ENCODE peak calls at places on chromosomes 1 and 21, in nine cellular contexts. I, L, W, F, U, M, Z, C and Y are unnamed samples.

GRCh38 chr1:221169447-221169889 is 290.2 kb downstream of the HLX start:
- DNase-seq in I (no peak), L (no peak), W (peak; percentile 53), F (no peak), U (no peak), M (peak; percentile 54), Z (peak; percentile 42), C (no peak), Y (no peak)

GRCh38 chr1:174958396-174958795 is 41.4 kb upstream of the CACYBP start:
- DNase-seq in I (no peak), L (no peak), W (no peak), F (no peak), U (no peak), M (peak; percentile 44), Z (no peak), C (no peak), Y (no peak)

GRCh38 chr1:235095938-235096562 is 32.6 kb downstream of the TOMM20 start:
- DNase-seq in I (no peak), L (no peak), W (no peak), F (no peak), U (no peak), M (no peak), Z (no peak), C (no peak), Y (no peak)

GRCh38 chr1:182235952-182236650 is 155.5 kb downstream of the GLUL start:
- DNase-seq in I (no peak), L (no peak), W (no peak), F (no peak), U (no peak), M (no peak), Z (no peak), C (peak; percentile 82), Y (peak; percentile 84)

GRCh38 chr1:234778215-234779159 is 168.5 kb upstream of the IRF2BP2 start:
- DNase-seq in I (no peak), L (no peak), W (no peak), F (no peak), U (no peak), M (no peak), Z (no peak), C (no peak), Y (no peak)

GRCh38 chr1:240732390-240732789 is 120.4 kb upstream of the GREM2 start:
- DNase-seq in I (no peak), L (no peak), W (peak; percentile 74), F (no peak), U (no peak), M (peak; percentile 70), Z (no peak), C (peak; percentile 81), Y (peak; percentile 57)

GRCh38 chr21:28699591-28700259 is 293.0 kb downstream of the LTN1 start:
- DNase-seq in I (no peak), L (no peak), W (no peak), F (no peak), U (no peak), M (no peak), Z (no peak), C (peak; percentile 34), Y (peak; percentile 40)

GRCh38 chr21:37914211-37914900 is 1.9 kb downstream of the KCNJ6 start:
- DNase-seq in I (no peak), L (no peak), W (peak; percentile 20), F (no peak), U (no peak), M (peak; percentile 2), Z (no peak), C (no peak), Y (peak; percentile 64)

GRCh38 chr1:182939413-182939812 is 13.6 kb downstream of the SHCBP1L start:
- DNase-seq in I (no peak), L (no peak), W (no peak), F (no peak), U (no peak), M (no peak), Z (no peak), C (no peak), Y (no peak)

GRCh38 chr1:224541901-224542610 is 74.1 kb upstream of the CNIH3 start:
- DNase-seq in I (no peak), L (no peak), W (no peak), F (no peak), U (no peak), M (peak; percentile 73), Z (no peak), C (peak; percentile 16), Y (peak; percentile 34)

GRCh38 chr1:196131691-196132090 is 476.5 kb downstream of the KCNT2 start:
- DNase-seq in I (no peak), L (no peak), W (no peak), F (no peak), U (no peak), M (no peak), Z (no peak), C (no peak), Y (no peak)

GRCh38 chr1:208203848-208204609 is 40.2 kb downstream of the PLXNA2 start:
- DNase-seq in I (no peak), L (no peak), W (no peak), F (no peak), U (no peak), M (peak; percentile 90), Z (no peak), C (peak; percentile 23), Y (no peak)

GRCh38 chr1:16978589-16979474 is 1.6 kb downstream of the MFAP2 start:
- DNase-seq in I (no peak), L (no peak), W (peak; percentile 89), F (no peak), U (no peak), M (peak; percentile 95), Z (peak; percentile 92), C (peak; percentile 97), Y (no peak)

GRCh38 chr1:63116016-63116415 is 206.4 kb upstream of the FOXD3 start:
- DNase-seq in I (no peak), L (no peak), W (peak; percentile 23), F (no peak), U (no peak), M (peak; percentile 17), Z (no peak), C (peak; percentile 38), Y (peak; percentile 38)

GRCh38 chr1:67570473-67571143 is 114.4 kb upstream of the GADD45A start:
- DNase-seq in I (no peak), L (no peak), W (peak; percentile 99), F (no peak), U (no peak), M (peak; percentile 90), Z (peak; percentile 86), C (peak; percentile 91), Y (peak; percentile 92)

GRCh38 chr1:47023268-47024137 is at the start of gene CYP4X1:
- DNase-seq in I (no peak), L (no peak), W (no peak), F (no peak), U (peak; percentile 31), M (peak; percentile 58), Z (no peak), C (no peak), Y (no peak)

GRCh38 chr21:42041711-42042110 is 29.4 kb upstream of the UMODL1 start:
- DNase-seq in I (no peak), L (no peak), W (no peak), F (no peak), U (no peak), M (no peak), Z (no peak), C (no peak), Y (no peak)

GRCh38 chr1:54247858-54248257 is 47.9 kb downstream of the MRPL37 start:
- DNase-seq in I (no peak), L (no peak), W (no peak), F (no peak), U (no peak), M (no peak), Z (no peak), C (no peak), Y (no peak)

GRCh38 chr1:192579319-192579738 is 3.8 kb downstream of the RGS1 start:
- DNase-seq in I (no peak), L (no peak), W (peak; percentile 67), F (no peak), U (no peak), M (peak; percentile 36), Z (no peak), C (peak; percentile 85), Y (peak; percentile 89)

GRCh38 chr21:33961061-33961460 is 45.5 kb upstream of the ATP5PO start:
- DNase-seq in I (no peak), L (no peak), W (no peak), F (no peak), U (no peak), M (no peak), Z (no peak), C (no peak), Y (no peak)

GRCh38 chr1:221159608-221160007 is 280.4 kb downstream of the HLX start:
- DNase-seq in I (no peak), L (no peak), W (no peak), F (no peak), U (no peak), M (no peak), Z (no peak), C (no peak), Y (no peak)

GRCh38 chr1:12407050-12407961 is 177.5 kb downstream of the VPS13D start:
- DNase-seq in I (no peak), L (no peak), W (peak; percentile 45), F (no peak), U (no peak), M (peak; percentile 69), Z (peak; percentile 69), C (peak; percentile 83), Y (peak; percentile 65)

GRCh38 chr21:17818158-17819113 is 720 bp downstream of the C21orf91 start:
- DNase-seq in I (peak; percentile 11), L (no peak), W (peak; percentile 39), F (peak; percentile 28), U (peak; percentile 21), M (peak; percentile 42), Z (no peak), C (peak; percentile 29), Y (peak; percentile 24)

GRCh38 chr1:113326976-113327375 is 63.3 kb upstream of the MAGI3 start:
- DNase-seq in I (no peak), L (no peak), W (no peak), F (no peak), U (no peak), M (no peak), Z (no peak), C (no peak), Y (no peak)

GRCh38 chr1:147238053-147238902 is 4.2 kb upstream of the CHD1L start:
- DNase-seq in I (no peak), L (no peak), W (no peak), F (no peak), U (no peak), M (no peak), Z (no peak), C (no peak), Y (no peak)

GRCh38 chr1:230231739-230232075 is 164.7 kb downstream of the GALNT2 start:
- DNase-seq in I (no peak), L (no peak), W (no peak), F (no peak), U (no peak), M (peak; percentile 86), Z (no peak), C (peak; percentile 88), Y (peak; percentile 63)

GRCh38 chr1:48675251-48675650 is 101.4 kb downstream of the BEND5 start:
- DNase-seq in I (no peak), L (no peak), W (no peak), F (no peak), U (no peak), M (no peak), Z (no peak), C (peak; percentile 43), Y (peak; percentile 66)

GRCh38 chr1:196897158-196897828 is 9.4 kb downstream of the CFHR4 start:
- DNase-seq in I (no peak), L (no peak), W (no peak), F (no peak), U (no peak), M (no peak), Z (no peak), C (no peak), Y (no peak)

GRCh38 chr1:202212787-202213186 is 19.2 kb downstream of the LGR6 start:
- DNase-seq in I (no peak), L (no peak), W (no peak), F (no peak), U (no peak), M (no peak), Z (no peak), C (no peak), Y (no peak)

GRCh38 chr1:21510885-21511578 is 1.8 kb downstream of the ALPL start:
- DNase-seq in I (no peak), L (no peak), W (no peak), F (no peak), U (no peak), M (peak; percentile 48), Z (no peak), C (no peak), Y (no peak)

GRCh38 chr1:234933475-234933874 is 195.2 kb downstream of the TOMM20 start:
- DNase-seq in I (no peak), L (no peak), W (peak; percentile 68), F (no peak), U (no peak), M (peak; percentile 72), Z (no peak), C (peak; percentile 81), Y (no peak)